ENCODE peak calls at places on chromosomes 11 and 22, in nine cellular contexts. B, H, G, A, T, K, U, L and C are unnamed samples.

GRCh38 chr11:7251836-7252682 is at the start of gene SYT9:
- DNase-seq in B (peak), H (no peak), G (no peak), A (no peak), T (peak), K (peak), U (peak), L (no peak), C (no peak)

GRCh38 chr11:22193348-22194051 is 615 bp downstream of the ANO5 start:
- DNase-seq in B (no peak), H (no peak), G (no peak), A (no peak), T (no peak), K (peak), U (peak), L (peak), C (no peak)

GRCh38 chr22:36220457-36220921 is 18.8 kb downstream of the APOL2 start:
- DNase-seq in B (peak), H (no peak), G (no peak), A (no peak), T (peak), K (no peak), U (no peak), L (no peak), C (no peak)

GRCh38 chr11:132332521-132332920 is 962.1 kb downstream of the NTM start:
- DNase-seq in B (no peak), H (no peak), G (no peak), A (no peak), T (no peak), K (no peak), U (no peak), L (no peak), C (no peak)

GRCh38 chr22:33539902-33540751 is 380.1 kb downstream of the LARGE1 start:
- DNase-seq in B (peak), H (no peak), G (no peak), A (no peak), T (peak), K (peak), U (no peak), L (peak), C (no peak)

GRCh38 chr11:120248551-120249278 is 8.8 kb downstream of the POU2F3 start:
- DNase-seq in B (no peak), H (no peak), G (no peak), A (no peak), T (peak), K (no peak), U (no peak), L (no peak), C (peak)

GRCh38 chr11:117875397-117876048 is 935 bp downstream of the FXYD6 start:
- DNase-seq in B (no peak), H (no peak), G (peak), A (no peak), T (no peak), K (peak), U (no peak), L (no peak), C (no peak)

GRCh38 chr11:86638673-86639072 is 33.7 kb downstream of the ME3 start:
- DNase-seq in B (no peak), H (no peak), G (no peak), A (no peak), T (no peak), K (no peak), U (no peak), L (no peak), C (no peak)

GRCh38 chr11:112085822-112086421 is 634 bp downstream of the TIMM8B start:
- DNase-seq in B (peak), H (no peak), G (peak), A (no peak), T (peak), K (no peak), U (no peak), L (no peak), C (no peak)

GRCh38 chr11:120667281-120667680 is 155.7 kb downstream of the GRIK4 start:
- DNase-seq in B (no peak), H (no peak), G (no peak), A (no peak), T (peak), K (no peak), U (no peak), L (no peak), C (no peak)

GRCh38 chr11:131600591-131600990 is 230.2 kb downstream of the NTM start:
- DNase-seq in B (no peak), H (no peak), G (no peak), A (no peak), T (no peak), K (no peak), U (no peak), L (no peak), C (no peak)

GRCh38 chr22:22182990-22183264 is 61.7 kb upstream of the VPREB1 start:
- DNase-seq in B (no peak), H (no peak), G (no peak), A (no peak), T (no peak), K (no peak), U (no peak), L (no peak), C (no peak)

GRCh38 chr22:35638408-35638807 is 9.8 kb upstream of the APOL6 start:
- DNase-seq in B (no peak), H (no peak), G (no peak), A (no peak), T (peak), K (peak), U (no peak), L (no peak), C (no peak)

GRCh38 chr22:27224485-27225364 is 567.3 kb downstream of the MIAT start:
- DNase-seq in B (peak), H (peak), G (no peak), A (no peak), T (peak), K (no peak), U (no peak), L (no peak), C (peak)

GRCh38 chr11:91081440-91082088 is 858.7 kb upstream of the CHORDC1 start:
- DNase-seq in B (peak), H (no peak), G (no peak), A (no peak), T (no peak), K (no peak), U (no peak), L (no peak), C (peak)

GRCh38 chr11:18000760-18001159 is 12.1 kb downstream of the SERGEF start:
- DNase-seq in B (no peak), H (no peak), G (no peak), A (no peak), T (no peak), K (no peak), U (no peak), L (no peak), C (no peak)

GRCh38 chr11:31863170-31863929 is 52.2 kb upstream of the PAX6 start:
- DNase-seq in B (no peak), H (no peak), G (no peak), A (no peak), T (no peak), K (no peak), U (no peak), L (no peak), C (no peak)

GRCh38 chr22:24099661-24100060 is 81.6 kb upstream of the SUSD2 start:
- DNase-seq in B (no peak), H (no peak), G (no peak), A (no peak), T (no peak), K (no peak), U (no peak), L (no peak), C (no peak)

GRCh38 chr11:65714433-65714832 is 2.4 kb downstream of the KAT5 start:
- DNase-seq in B (no peak), H (no peak), G (no peak), A (no peak), T (no peak), K (no peak), U (no peak), L (no peak), C (no peak)

GRCh38 chr11:70063121-70063520 is 15.0 kb upstream of the ANO1 start:
- DNase-seq in B (no peak), H (no peak), G (no peak), A (no peak), T (no peak), K (no peak), U (no peak), L (no peak), C (no peak)

GRCh38 chr11:726278-726915 is 20.4 kb downstream of the EPS8L2 start:
- DNase-seq in B (no peak), H (no peak), G (peak), A (no peak), T (no peak), K (no peak), U (no peak), L (no peak), C (no peak)

GRCh38 chr22:24977370-24978230 is 25.1 kb downstream of the KIAA1671 start:
- DNase-seq in B (no peak), H (no peak), G (no peak), A (no peak), T (no peak), K (no peak), U (no peak), L (no peak), C (no peak)

GRCh38 chr22:44181912-44182590 is 1.3 kb downstream of the PARVG start:
- DNase-seq in B (no peak), H (no peak), G (peak), A (no peak), T (no peak), K (no peak), U (no peak), L (no peak), C (no peak)

GRCh38 chr11:119764108-119764874 is 35.3 kb upstream of the NECTIN1 start:
- DNase-seq in B (peak), H (peak), G (no peak), A (no peak), T (peak), K (peak), U (no peak), L (no peak), C (peak)

GRCh38 chr11:61054927-61055562 is 47.2 kb upstream of the CD5 start:
- DNase-seq in B (no peak), H (no peak), G (peak), A (no peak), T (no peak), K (no peak), U (no peak), L (no peak), C (no peak)

GRCh38 chr22:32831571-32831970 is 30.1 kb downstream of the TIMP3 start:
- DNase-seq in B (no peak), H (no peak), G (no peak), A (no peak), T (no peak), K (no peak), U (no peak), L (no peak), C (no peak)

GRCh38 chr22:28440517-28441366 is 238.9 kb downstream of the TTC28 start:
- DNase-seq in B (peak), H (no peak), G (no peak), A (no peak), T (peak), K (no peak), U (no peak), L (no peak), C (peak)

GRCh38 chr11:114846040-114846791 is 167.9 kb downstream of the NXPE2 start:
- DNase-seq in B (no peak), H (no peak), G (no peak), A (no peak), T (no peak), K (peak), U (no peak), L (no peak), C (no peak)

GRCh38 chr11:69326622-69327219 is 32.8 kb downstream of the MYEOV start:
- DNase-seq in B (no peak), H (no peak), G (peak), A (no peak), T (no peak), K (no peak), U (no peak), L (no peak), C (no peak)

GRCh38 chr22:22974795-22975580 is 87.4 kb downstream of the IGLL5 start:
- DNase-seq in B (no peak), H (no peak), G (no peak), A (no peak), T (no peak), K (no peak), U (no peak), L (no peak), C (no peak)

GRCh38 chr22:27381960-27382742 is 419.4 kb downstream of the MN1 start:
- DNase-seq in B (no peak), H (no peak), G (no peak), A (no peak), T (no peak), K (no peak), U (no peak), L (peak), C (no peak)

GRCh38 chr11:69915501-69916250 is 96.5 kb upstream of the FGF3 start:
- DNase-seq in B (peak), H (no peak), G (peak), A (no peak), T (peak), K (peak), U (peak), L (peak), C (peak)

GRCh38 chr11:118210323-118210722 is 14.5 kb downstream of the JAML start:
- DNase-seq in B (no peak), H (no peak), G (no peak), A (no peak), T (no peak), K (no peak), U (no peak), L (no peak), C (no peak)

GRCh38 chr22:44892243-44892642 is 117.6 kb downstream of the PHF21B start:
- DNase-seq in B (no peak), H (no peak), G (peak), A (no peak), T (no peak), K (no peak), U (no peak), L (no peak), C (no peak)

GRCh38 chr22:38139901-38140300 is 29.4 kb upstream of the BAIAP2L2 start:
- DNase-seq in B (no peak), H (no peak), G (no peak), A (no peak), T (no peak), K (no peak), U (no peak), L (no peak), C (no peak)

GRCh38 chr22:41800348-41801146 is at the start of gene CCDC134:
- DNase-seq in B (peak), H (peak), G (peak), A (peak), T (peak), K (peak), U (peak), L (peak), C (peak)

GRCh38 chr22:20650294-20651207 is 123.4 kb upstream of the SERPIND1 start:
- DNase-seq in B (no peak), H (no peak), G (peak), A (no peak), T (peak), K (no peak), U (peak), L (no peak), C (no peak)

GRCh38 chr11:33769542-33769941 is 4.8 kb downstream of the FBXO3 start:
- DNase-seq in B (no peak), H (no peak), G (no peak), A (no peak), T (no peak), K (no peak), U (no peak), L (no peak), C (no peak)

GRCh38 chr11:235998-236773 is at the start of gene SIRT3:
- DNase-seq in B (peak), H (no peak), G (peak), A (peak), T (peak), K (peak), U (peak), L (peak), C (peak)

GRCh38 chr11:86066033-86066432 is 2.9 kb downstream of the PICALM start:
- DNase-seq in B (no peak), H (no peak), G (no peak), A (no peak), T (no peak), K (no peak), U (no peak), L (no peak), C (no peak)